ENCODE peak calls at places on chromosomes 16 and 17, in eight cellular contexts. C, Z, N, W, U, Y, Q and J are unnamed samples.

GRCh38 chr17:14815079-14815478 is 450.0 kb downstream of the PMP22 start:
- DNase-seq in C (no peak), Z (peak), N (no peak), W (peak), U (no peak), Y (no peak), Q (no peak), J (no peak)

GRCh38 chr17:72399608-72400487 is 279.0 kb downstream of the SOX9 start:
- DNase-seq in C (no peak), Z (no peak), N (peak), W (no peak), U (no peak), Y (no peak), Q (no peak), J (no peak)

GRCh38 chr17:30599424-30600061 is 122.3 kb downstream of the GOSR1 start:
- DNase-seq in C (no peak), Z (no peak), N (no peak), W (no peak), U (no peak), Y (no peak), Q (no peak), J (no peak)

GRCh38 chr17:45171338-45172231 is 9.9 kb downstream of the HEXIM2 start:
- DNase-seq in C (peak), Z (no peak), N (peak), W (peak), U (peak), Y (peak), Q (peak), J (peak)

GRCh38 chr16:28310796-28311195 is 18.5 kb downstream of the SBK1 start:
- DNase-seq in C (no peak), Z (no peak), N (no peak), W (no peak), U (no peak), Y (no peak), Q (no peak), J (no peak)

GRCh38 chr17:44324092-44324570 is 492 bp downstream of the SLC25A39 start:
- DNase-seq in C (peak), Z (no peak), N (no peak), W (no peak), U (no peak), Y (no peak), Q (peak), J (no peak)

GRCh38 chr17:1720856-1721386 is 3.6 kb upstream of the WDR81 start:
- DNase-seq in C (peak), Z (peak), N (peak), W (peak), U (peak), Y (peak), Q (no peak), J (no peak)

GRCh38 chr17:17999364-18000007 is 26.8 kb downstream of the DRC3 start:
- DNase-seq in C (no peak), Z (no peak), N (no peak), W (peak), U (peak), Y (no peak), Q (no peak), J (no peak)

GRCh38 chr17:40443196-40443987 is at the start of gene IGFBP4:
- DNase-seq in C (peak), Z (peak), N (peak), W (peak), U (peak), Y (peak), Q (peak), J (no peak)

GRCh38 chr17:7022791-7023571 is at the start of gene BCL6B:
- DNase-seq in C (peak), Z (no peak), N (no peak), W (no peak), U (peak), Y (peak), Q (no peak), J (no peak)

GRCh38 chr17:44906010-44906646 is 6.9 kb upstream of the EFTUD2 start:
- DNase-seq in C (no peak), Z (peak), N (peak), W (peak), U (peak), Y (no peak), Q (no peak), J (peak)

GRCh38 chr17:50785942-50786570 is 18.7 kb upstream of the ANKRD40CL start:
- DNase-seq in C (no peak), Z (peak), N (no peak), W (peak), U (no peak), Y (no peak), Q (no peak), J (no peak)

GRCh38 chr16:27361987-27362386 is 40.0 kb upstream of the IL21R start:
- DNase-seq in C (no peak), Z (no peak), N (no peak), W (no peak), U (no peak), Y (no peak), Q (no peak), J (no peak)

GRCh38 chr17:31427684-31428083 is 36.2 kb downstream of the RAB11FIP4 start:
- DNase-seq in C (no peak), Z (no peak), N (no peak), W (no peak), U (peak), Y (no peak), Q (peak), J (peak)

GRCh38 chr16:51268237-51268636 is 117.2 kb upstream of the SALL1 start:
- DNase-seq in C (no peak), Z (no peak), N (no peak), W (no peak), U (peak), Y (no peak), Q (no peak), J (no peak)

GRCh38 chr17:13531701-13532100 is 70.0 kb downstream of the HS3ST3A1 start:
- DNase-seq in C (no peak), Z (no peak), N (no peak), W (peak), U (no peak), Y (no peak), Q (no peak), J (no peak)

GRCh38 chr17:82357394-82357793 is 1.7 kb upstream of the TEX19 start:
- DNase-seq in C (no peak), Z (no peak), N (no peak), W (no peak), U (no peak), Y (no peak), Q (no peak), J (no peak)

GRCh38 chr17:82356028-82356427 is 3.0 kb upstream of the TEX19 start:
- DNase-seq in C (no peak), Z (no peak), N (no peak), W (peak), U (peak), Y (no peak), Q (no peak), J (no peak)

GRCh38 chr17:82356845-82357355 is 2.1 kb upstream of the TEX19 start:
- DNase-seq in C (peak), Z (no peak), N (no peak), W (no peak), U (peak), Y (no peak), Q (no peak), J (no peak)

GRCh38 chr17:82361885-82362633 is 3.0 kb downstream of the TEX19 start:
- DNase-seq in C (no peak), Z (no peak), N (no peak), W (no peak), U (peak), Y (no peak), Q (no peak), J (peak)

GRCh38 chr17:82358467-82359350 is at the start of gene TEX19:
- DNase-seq in C (no peak), Z (no peak), N (peak), W (no peak), U (peak), Y (no peak), Q (no peak), J (no peak)
- TF ChIP-seq CTCF in C (no peak), Z (no peak), N (no peak), W (no peak), U (no peak), Y (no peak), Q (no peak), J (peak)

DNA sequence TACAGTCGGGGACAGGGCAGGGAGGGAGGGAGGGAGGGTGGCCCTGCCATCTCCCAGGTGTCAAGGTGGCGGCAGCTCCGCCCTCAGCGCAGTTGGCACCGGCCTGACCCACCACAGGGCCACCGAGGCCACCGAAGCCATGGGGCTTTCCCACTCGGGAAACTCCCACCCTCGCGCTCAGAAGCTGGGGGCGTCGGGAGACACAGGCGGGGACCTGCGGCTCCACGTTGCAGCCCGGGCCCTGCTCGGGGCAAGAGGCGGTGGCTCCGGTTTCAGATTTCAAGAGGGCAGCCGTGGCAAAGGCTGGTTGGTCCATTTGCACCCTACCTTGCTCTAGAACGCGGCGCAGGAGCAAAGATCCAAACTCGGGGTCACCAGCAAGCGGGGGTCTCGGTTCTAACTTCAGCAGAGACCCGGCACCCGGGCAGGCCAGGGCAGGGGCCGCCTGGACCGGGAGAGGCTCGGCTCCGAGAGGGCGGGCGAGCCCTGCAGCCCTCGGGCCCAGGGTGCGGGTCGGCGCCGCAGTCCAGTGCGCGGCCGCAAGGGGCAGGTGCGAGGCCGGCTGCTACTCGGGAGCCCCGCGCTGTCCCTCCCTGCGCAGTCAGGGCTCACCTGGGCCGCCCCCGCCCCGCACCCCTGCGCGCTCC is 412 bp downstream of the CYB561 start:
- DNase-seq in C (peak), Z (no peak), N (peak), W (peak), U (peak), Y (no peak), Q (peak), J (no peak)
- TF ChIP-seq CTCF in C (peak), Z (peak), N (peak), W (peak), U (peak), Y (peak), Q (peak), J (peak)

DNA sequence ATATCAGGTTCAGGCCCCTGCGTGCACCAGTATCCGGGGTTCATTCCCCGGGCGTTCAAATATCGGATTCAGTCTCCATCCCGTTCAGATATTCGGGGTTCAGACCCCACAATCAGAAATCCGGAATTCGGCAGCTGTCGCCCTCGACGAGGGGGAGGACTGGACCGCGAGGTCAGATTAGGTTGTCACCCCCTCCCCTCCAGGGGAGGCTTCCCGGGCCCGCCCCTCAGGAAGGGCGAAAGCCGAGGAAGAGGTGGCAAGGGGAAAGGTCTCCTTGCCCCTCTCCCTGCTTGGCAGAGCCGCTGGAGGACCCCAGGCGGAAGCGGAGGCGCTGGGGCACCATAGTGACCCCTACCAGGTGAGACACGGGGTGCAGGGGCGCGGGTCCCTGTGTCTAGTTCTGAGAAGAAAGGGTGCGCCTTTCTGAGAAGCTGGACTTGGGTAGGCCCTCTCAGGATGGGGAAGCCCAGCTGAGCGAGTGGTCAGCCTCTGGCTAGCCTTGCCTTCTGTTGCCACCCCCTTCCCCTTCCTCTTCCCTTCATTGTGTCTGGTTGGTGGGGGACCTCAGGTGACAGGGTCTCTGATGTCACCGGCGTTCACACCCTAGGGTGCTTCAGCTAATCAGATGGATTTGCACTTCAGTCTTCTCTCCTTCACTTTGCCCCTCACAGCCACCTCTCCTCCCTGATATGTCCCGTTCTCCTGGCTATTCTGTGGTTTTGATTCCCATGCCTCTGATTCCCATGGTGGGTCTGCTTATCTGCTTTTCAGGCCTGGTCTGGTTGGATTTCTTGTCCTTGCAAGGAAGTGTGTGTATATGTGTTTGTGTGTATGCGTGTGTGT is 844 bp downstream of the TAOK2 start:
- DNase-seq in C (peak), Z (no peak), N (no peak), W (no peak), U (peak), Y (peak), Q (peak), J (no peak)
- TF ChIP-seq CTCF in C (no peak), Z (no peak), N (no peak), W (no peak), U (no peak), Y (no peak), Q (no peak), J (no peak)

GRCh38 chr17:9931144-9931543 is 26.1 kb upstream of the RCVRN start:
- DNase-seq in C (no peak), Z (no peak), N (no peak), W (no peak), U (no peak), Y (no peak), Q (no peak), J (no peak)

GRCh38 chr17:9926150-9926804 is 21.2 kb upstream of the RCVRN start:
- DNase-seq in C (no peak), Z (no peak), N (no peak), W (peak), U (no peak), Y (no peak), Q (no peak), J (no peak)

GRCh38 chr17:9925457-9925856 is 20.4 kb upstream of the RCVRN start:
- DNase-seq in C (no peak), Z (no peak), N (no peak), W (no peak), U (no peak), Y (no peak), Q (no peak), J (no peak)

GRCh38 chr17:9929873-9930272 is 24.8 kb upstream of the RCVRN start:
- DNase-seq in C (no peak), Z (no peak), N (no peak), W (no peak), U (no peak), Y (no peak), Q (no peak), J (no peak)

GRCh38 chr17:9928601-9929341 is 23.7 kb upstream of the RCVRN start:
- DNase-seq in C (peak), Z (peak), N (peak), W (peak), U (peak), Y (no peak), Q (peak), J (no peak)
- TF ChIP-seq CTCF in C (peak), Z (peak), N (peak), W (peak), U (peak), Y (peak), Q (no peak), J (peak)

DNA sequence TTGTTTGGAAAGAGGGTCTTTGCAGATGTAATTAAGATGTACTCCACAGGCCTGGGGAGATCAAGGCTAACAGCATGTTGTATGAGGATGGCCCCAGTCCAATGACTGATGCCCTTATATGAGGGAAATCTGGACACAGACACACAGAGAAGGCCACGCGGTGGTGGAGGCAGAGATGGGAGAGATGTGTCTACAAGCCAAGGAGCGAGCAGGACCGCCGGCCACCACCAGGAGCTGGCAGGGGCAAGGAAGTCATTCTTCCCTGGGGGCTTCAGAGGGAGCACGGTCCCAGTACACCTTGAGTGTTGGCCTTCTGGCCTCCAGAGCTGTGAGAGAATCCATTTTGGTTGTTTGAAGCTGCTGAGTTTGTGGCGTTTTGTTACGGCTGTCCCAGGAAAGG is 14.7 kb downstream of the SOCS3 start:
- DNase-seq in C (no peak), Z (no peak), N (no peak), W (no peak), U (peak), Y (no peak), Q (no peak), J (peak)
- TF ChIP-seq CTCF in C (no peak), Z (peak), N (no peak), W (no peak), U (peak), Y (no peak), Q (no peak), J (peak)

GRCh38 chr17:61494325-61495160 is 42.3 kb downstream of the TBX4 start:
- DNase-seq in C (no peak), Z (no peak), N (no peak), W (no peak), U (no peak), Y (no peak), Q (no peak), J (no peak)
- TF ChIP-seq CTCF in C (no peak), Z (no peak), N (no peak), W (no peak), U (no peak), Y (no peak), Q (no peak), J (no peak)

GRCh38 chr16:65121870-65122723 is at the start of gene CDH11:
- DNase-seq in C (peak), Z (peak), N (no peak), W (peak), U (peak), Y (peak), Q (no peak), J (peak)
- TF ChIP-seq CTCF in C (peak), Z (peak), N (no peak), W (peak), U (peak), Y (peak), Q (no peak), J (peak)

DNA sequence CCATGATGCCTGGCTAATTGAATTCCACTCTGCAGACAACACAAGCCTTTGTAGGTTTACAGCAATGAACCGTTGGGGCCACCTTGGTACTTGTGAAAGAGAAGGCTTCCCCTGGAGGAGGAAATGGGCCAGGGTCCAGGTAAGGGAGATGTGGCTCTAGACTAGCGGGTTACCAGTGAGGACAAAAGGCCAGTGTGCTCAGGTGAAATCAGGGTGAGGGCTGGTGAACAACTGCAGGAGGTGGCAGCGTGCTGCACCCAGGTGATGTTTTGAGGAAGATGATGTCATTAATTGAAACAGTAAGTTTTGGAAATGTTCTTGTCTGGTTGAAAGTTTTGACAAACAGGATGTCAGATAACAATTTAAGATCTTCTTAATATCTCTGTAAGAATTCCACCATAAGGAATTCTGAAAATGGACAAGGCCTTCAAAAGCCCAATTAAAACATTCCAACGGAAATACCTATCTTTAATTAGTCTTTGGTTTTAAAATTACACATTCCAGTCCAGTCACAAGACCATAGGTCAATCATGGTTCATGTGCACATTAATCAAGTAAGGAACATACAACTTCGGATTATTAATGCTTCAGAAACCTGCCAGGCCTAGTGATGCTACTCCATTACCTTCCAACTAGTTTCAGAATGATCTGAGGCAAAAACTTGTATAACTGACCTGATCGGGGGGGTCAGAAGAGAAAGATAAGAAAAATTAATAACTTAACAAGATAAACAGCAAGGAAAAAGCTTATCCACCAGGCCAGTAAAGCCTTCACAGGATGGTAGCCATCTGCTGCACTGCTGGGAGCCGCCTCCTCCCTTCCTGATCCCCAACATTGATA is 6.4 kb downstream of the SDR42E1 start:
- DNase-seq in C (no peak), Z (no peak), N (no peak), W (no peak), U (no peak), Y (no peak), Q (no peak), J (no peak)
- TF ChIP-seq CTCF in C (no peak), Z (no peak), N (no peak), W (no peak), U (no peak), Y (no peak), Q (no peak), J (no peak)